ENCODE peak calls at places on chromosomes 13 and 19, in six cellular contexts. One of them, this sample, is unnamed.

GRCh38 chr13:50892162-50892944 is 17.2 kb upstream of the RNASEH2B start:
- DNase-seq in left ventricle myocardium inferior: no peak
- DNase-seq in ascending aorta: no peak
- DNase-seq in gastrocnemius medialis: no peak
- DNase-seq in fibroblast of mammary gland: no peak
- DNase-seq in lung: no peak
- DNase-seq in this sample: no peak

GRCh38 chr19:44682807-44683206 is 11.5 kb downstream of the CEACAM19 start:
- DNase-seq in lung: no peak
- DNase-seq in gastrocnemius medialis: no peak
- DNase-seq in fibroblast of mammary gland: no peak
- DNase-seq in ascending aorta: no peak
- DNase-seq in left ventricle myocardium inferior: no peak
- DNase-seq in this sample: no peak

GRCh38 chr19:34363094-34363493 is 1.9 kb upstream of the GPI start:
- DNase-seq in left ventricle myocardium inferior: no peak
- DNase-seq in lung: no peak
- DNase-seq in ascending aorta: no peak
- DNase-seq in gastrocnemius medialis: no peak
- DNase-seq in fibroblast of mammary gland: no peak
- DNase-seq in this sample: no peak

GRCh38 chr13:102948006-102948405 is 102.2 kb downstream of the ERCC5 start:
- DNase-seq in left ventricle myocardium inferior: no peak
- DNase-seq in fibroblast of mammary gland: peak
- DNase-seq in ascending aorta: no peak
- DNase-seq in gastrocnemius medialis: no peak
- DNase-seq in lung: no peak
- DNase-seq in this sample: peak

GRCh38 chr13:38535271-38535670 is 151.6 kb upstream of the FREM2 start:
- DNase-seq in gastrocnemius medialis: no peak
- DNase-seq in lung: no peak
- DNase-seq in ascending aorta: no peak
- DNase-seq in fibroblast of mammary gland: no peak
- DNase-seq in left ventricle myocardium inferior: no peak
- DNase-seq in this sample: no peak

GRCh38 chr13:45786293-45786920 is 65.1 kb downstream of the SIAH3 start:
- DNase-seq in fibroblast of mammary gland: no peak
- DNase-seq in left ventricle myocardium inferior: no peak
- DNase-seq in gastrocnemius medialis: no peak
- DNase-seq in lung: no peak
- DNase-seq in ascending aorta: no peak
- DNase-seq in this sample: no peak

GRCh38 chr13:88919970-88920628 is 1248.9 kb downstream of the SLITRK5 start:
- DNase-seq in gastrocnemius medialis: no peak
- DNase-seq in ascending aorta: no peak
- DNase-seq in left ventricle myocardium inferior: no peak
- DNase-seq in fibroblast of mammary gland: no peak
- DNase-seq in lung: no peak
- DNase-seq in this sample: no peak

GRCh38 chr13:110575322-110576069 is 14.0 kb upstream of the RAB20 start:
- DNase-seq in gastrocnemius medialis: no peak
- DNase-seq in lung: no peak
- DNase-seq in fibroblast of mammary gland: peak
- DNase-seq in left ventricle myocardium inferior: peak
- DNase-seq in ascending aorta: no peak
- DNase-seq in this sample: no peak

GRCh38 chr19:23991170-23991569 is 76.5 kb downstream of the ZNF726 start:
- DNase-seq in gastrocnemius medialis: no peak
- DNase-seq in fibroblast of mammary gland: no peak
- DNase-seq in ascending aorta: no peak
- DNase-seq in lung: no peak
- DNase-seq in left ventricle myocardium inferior: no peak
- DNase-seq in this sample: peak

GRCh38 chr19:8731428-8732169 is 10.2 kb downstream of the OR2Z1 start:
- DNase-seq in left ventricle myocardium inferior: no peak
- DNase-seq in fibroblast of mammary gland: no peak
- DNase-seq in lung: no peak
- DNase-seq in ascending aorta: no peak
- DNase-seq in gastrocnemius medialis: no peak
- DNase-seq in this sample: no peak

GRCh38 chr13:60431108-60431700 is 34.2 kb downstream of the TDRD3 start:
- DNase-seq in fibroblast of mammary gland: peak
- DNase-seq in ascending aorta: no peak
- DNase-seq in gastrocnemius medialis: no peak
- DNase-seq in lung: no peak
- DNase-seq in left ventricle myocardium inferior: no peak
- DNase-seq in this sample: no peak

GRCh38 chr19:44570984-44571684 is 41.7 kb upstream of the CEACAM20 start:
- DNase-seq in lung: peak
- DNase-seq in gastrocnemius medialis: peak
- DNase-seq in left ventricle myocardium inferior: no peak
- DNase-seq in ascending aorta: no peak
- DNase-seq in fibroblast of mammary gland: peak
- DNase-seq in this sample: peak

GRCh38 chr13:109180905-109181425 is 551.6 kb downstream of the MYO16 start:
- DNase-seq in lung: no peak
- DNase-seq in left ventricle myocardium inferior: no peak
- DNase-seq in ascending aorta: no peak
- DNase-seq in gastrocnemius medialis: no peak
- DNase-seq in fibroblast of mammary gland: peak
- DNase-seq in this sample: no peak

DNA sequence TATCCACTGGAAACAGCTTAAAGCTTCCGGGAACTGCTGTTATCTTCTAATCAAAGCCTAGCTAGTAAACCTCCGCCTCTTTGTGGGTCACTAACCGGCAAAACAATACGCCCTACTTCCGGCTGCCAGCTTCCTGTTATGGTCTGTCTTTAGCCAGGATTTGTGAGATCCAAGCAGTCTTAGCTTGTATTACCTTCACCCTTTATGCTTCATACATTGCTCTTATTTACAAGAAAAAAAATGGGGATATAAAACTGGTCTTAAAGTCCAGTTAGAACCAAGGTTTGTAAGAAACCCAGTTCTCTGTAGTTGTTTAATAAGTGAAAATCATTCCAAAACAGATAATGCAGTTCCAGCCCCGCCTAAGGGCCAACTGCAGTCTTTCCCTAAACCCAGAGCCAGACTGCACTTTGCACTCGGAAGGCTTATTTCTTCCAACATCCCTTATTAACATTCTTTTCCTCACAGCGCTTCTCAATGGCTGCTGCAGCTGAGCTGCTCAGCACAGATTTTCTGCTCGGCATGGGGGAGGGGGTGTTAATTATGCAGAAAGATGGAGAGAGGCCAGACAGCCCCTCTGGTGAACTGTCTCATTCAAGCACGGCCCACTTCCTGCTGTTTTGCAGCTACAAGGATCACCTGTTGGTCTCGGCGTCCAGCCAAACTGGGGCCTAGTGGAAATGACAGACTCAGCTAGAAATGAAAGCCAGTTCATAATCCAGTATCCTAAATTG is 368.4 kb downstream of the KLF12 start:
- DNase-seq in lung: peak
- DNase-seq in fibroblast of mammary gland: peak
- DNase-seq in gastrocnemius medialis: peak
- DNase-seq in ascending aorta: peak
- DNase-seq in left ventricle myocardium inferior: peak
- DNase-seq in this sample: no peak
- H3K4me3 ChIP-seq in lung: no peak
- H3K4me3 ChIP-seq in fibroblast of mammary gland: no peak
- H3K4me3 ChIP-seq in gastrocnemius medialis: peak
- H3K4me3 ChIP-seq in ascending aorta: peak
- H3K4me3 ChIP-seq in left ventricle myocardium inferior: peak
- H3K4me3 ChIP-seq in this sample: no peak

DNA sequence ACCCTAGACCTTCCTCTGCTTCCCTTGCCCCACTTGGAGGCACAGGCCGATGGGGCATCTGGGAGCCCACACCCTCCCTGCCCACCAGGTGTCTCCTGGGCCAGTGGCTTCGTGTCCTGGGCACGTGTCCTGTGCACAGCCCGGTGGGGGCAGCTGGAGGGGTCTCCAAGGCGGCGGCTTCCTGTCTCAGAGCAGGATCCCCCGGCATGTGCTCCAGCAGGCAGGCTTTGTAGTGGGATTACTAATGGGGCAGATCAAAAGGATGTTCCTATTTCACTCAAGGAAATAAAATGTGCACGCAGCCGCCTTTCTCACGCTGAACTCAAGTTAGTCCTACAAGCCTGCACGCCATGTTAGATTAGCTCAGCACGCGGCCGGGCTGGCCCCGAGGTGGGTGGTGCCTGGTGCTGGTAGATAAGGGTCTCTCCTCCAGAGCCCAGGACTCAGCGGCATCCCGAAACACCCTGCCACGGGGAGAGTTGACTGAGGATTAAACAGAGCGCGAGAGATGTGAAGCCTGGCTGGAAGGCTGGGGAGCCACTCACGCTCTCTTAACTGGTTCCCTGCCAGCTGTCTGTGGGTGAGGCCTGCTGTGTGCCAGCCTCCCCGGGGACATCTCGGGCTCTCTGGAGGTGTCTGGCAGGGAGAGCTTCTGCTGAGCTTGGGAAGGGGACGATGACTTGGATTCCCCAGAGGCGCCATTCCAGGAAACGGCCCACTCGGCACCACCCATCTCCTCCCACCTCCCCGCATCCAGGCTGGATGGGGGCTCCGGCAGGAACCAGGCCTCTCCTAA is 122.1 kb downstream of the KDM4B start:
- DNase-seq in lung: no peak
- DNase-seq in fibroblast of mammary gland: peak
- DNase-seq in ascending aorta: no peak
- DNase-seq in left ventricle myocardium inferior: peak
- DNase-seq in gastrocnemius medialis: no peak
- DNase-seq in this sample: no peak
- TF ChIP-seq CTCF in lung: no peak
- TF ChIP-seq CTCF in fibroblast of mammary gland: no peak
- TF ChIP-seq CTCF in ascending aorta: no peak
- TF ChIP-seq CTCF in left ventricle myocardium inferior: peak
- TF ChIP-seq CTCF in gastrocnemius medialis: no peak
- TF ChIP-seq CTCF in this sample: no peak

GRCh38 chr13:29484236-29484635 is 111.3 kb downstream of the SLC7A1 start:
- DNase-seq in fibroblast of mammary gland: no peak
- DNase-seq in left ventricle myocardium inferior: no peak
- DNase-seq in lung: no peak
- DNase-seq in ascending aorta: no peak
- DNase-seq in gastrocnemius medialis: no peak
- DNase-seq in this sample: no peak
- H3K4me3 ChIP-seq in fibroblast of mammary gland: no peak
- H3K4me3 ChIP-seq in left ventricle myocardium inferior: no peak
- H3K4me3 ChIP-seq in lung: no peak
- H3K4me3 ChIP-seq in ascending aorta: no peak
- H3K4me3 ChIP-seq in gastrocnemius medialis: no peak
- H3K4me3 ChIP-seq in this sample: no peak

GRCh38 chr13:83365723-83366122 is 516.6 kb downstream of the SLITRK1 start:
- DNase-seq in lung: no peak
- DNase-seq in left ventricle myocardium inferior: no peak
- DNase-seq in ascending aorta: no peak
- DNase-seq in gastrocnemius medialis: no peak
- DNase-seq in fibroblast of mammary gland: no peak
- DNase-seq in this sample: no peak
- TF ChIP-seq CTCF in lung: no peak
- TF ChIP-seq CTCF in left ventricle myocardium inferior: no peak
- TF ChIP-seq CTCF in ascending aorta: no peak
- TF ChIP-seq CTCF in gastrocnemius medialis: no peak
- TF ChIP-seq CTCF in fibroblast of mammary gland: no peak
- TF ChIP-seq CTCF in this sample: no peak